ENCODE peak calls at places on chromosomes 1 and 21, in ten cellular contexts. D, B, S, J, P, G, Z, I, H and R are unnamed samples.

GRCh38 chr1:158283965-158284364 is 5.8 kb upstream of the CD1C start:
- DNase-seq in D (no peak), B (no peak), S (no peak), J (no peak), P (no peak), G (no peak), Z (no peak), I (peak), H (no peak), R (no peak)

GRCh38 chr1:4124631-4125145 is 224.6 kb upstream of the C1orf174 start:
- DNase-seq in D (no peak), B (no peak), S (no peak), J (no peak), P (no peak), G (no peak), Z (no peak), I (no peak), H (no peak), R (no peak)

GRCh38 chr1:53739109-53739681 is at the start of gene GLIS1:
- DNase-seq in D (peak), B (no peak), S (peak), J (peak), P (no peak), G (peak), Z (peak), I (peak), H (peak), R (peak)

GRCh38 chr21:32414579-32415358 is 2.3 kb downstream of the EVA1C start:
- DNase-seq in D (no peak), B (no peak), S (no peak), J (no peak), P (no peak), G (peak), Z (peak), I (peak), H (peak), R (peak)

GRCh38 chr1:110384581-110385321 is 6.1 kb downstream of the SLC16A4 start:
- DNase-seq in D (no peak), B (no peak), S (peak), J (no peak), P (no peak), G (no peak), Z (peak), I (no peak), H (no peak), R (no peak)

GRCh38 chr1:204074274-204075115 is 1.6 kb downstream of the SOX13 start:
- DNase-seq in D (no peak), B (no peak), S (peak), J (peak), P (no peak), G (peak), Z (peak), I (peak), H (peak), R (peak)

GRCh38 chr1:155003766-155004351 is 1.3 kb downstream of the ZBTB7B start:
- DNase-seq in D (no peak), B (no peak), S (peak), J (peak), P (no peak), G (peak), Z (peak), I (no peak), H (peak), R (peak)

GRCh38 chr1:51313961-51314777 is 16.2 kb downstream of the TTC39A start:
- DNase-seq in D (no peak), B (no peak), S (peak), J (no peak), P (no peak), G (peak), Z (peak), I (peak), H (peak), R (peak)

GRCh38 chr1:27658951-27659496 is 13.0 kb downstream of the IFI6 start:
- DNase-seq in D (no peak), B (no peak), S (peak), J (no peak), P (no peak), G (peak), Z (peak), I (peak), H (peak), R (peak)

GRCh38 chr1:205665216-205665757 is 15.0 kb downstream of the SLC45A3 start:
- DNase-seq in D (no peak), B (no peak), S (no peak), J (no peak), P (no peak), G (no peak), Z (no peak), I (no peak), H (no peak), R (no peak)

GRCh38 chr1:114758251-114758832 is 558 bp upstream of the CSDE1 start:
- DNase-seq in D (no peak), B (no peak), S (no peak), J (no peak), P (no peak), G (no peak), Z (no peak), I (no peak), H (peak), R (no peak)

GRCh38 chr1:154784924-154785531 is 85.1 kb downstream of the KCNN3 start:
- DNase-seq in D (no peak), B (peak), S (no peak), J (peak), P (no peak), G (no peak), Z (no peak), I (peak), H (no peak), R (no peak)

GRCh38 chr1:29055160-29055559 is 68.5 kb downstream of the TMEM200B start:
- DNase-seq in D (no peak), B (no peak), S (no peak), J (no peak), P (no peak), G (peak), Z (no peak), I (no peak), H (peak), R (no peak)

GRCh38 chr1:147245129-147245528 is 2.6 kb downstream of the CHD1L start:
- DNase-seq in D (no peak), B (no peak), S (no peak), J (no peak), P (no peak), G (no peak), Z (no peak), I (no peak), H (no peak), R (no peak)

GRCh38 chr21:39046236-39046911 is 136.9 kb downstream of the PSMG1 start:
- DNase-seq in D (no peak), B (no peak), S (no peak), J (no peak), P (no peak), G (no peak), Z (no peak), I (no peak), H (no peak), R (no peak)

GRCh38 chr1:49694251-49694827 is 329.4 kb downstream of the AGBL4 start:
- DNase-seq in D (no peak), B (no peak), S (no peak), J (no peak), P (no peak), G (no peak), Z (no peak), I (no peak), H (no peak), R (no peak)

GRCh38 chr1:168734946-168735345 is 5.9 kb upstream of the DPT start:
- DNase-seq in D (no peak), B (no peak), S (no peak), J (no peak), P (no peak), G (no peak), Z (no peak), I (no peak), H (no peak), R (no peak)

GRCh38 chr1:18890704-18891103 is 11.7 kb downstream of the ALDH4A1 start:
- DNase-seq in D (no peak), B (no peak), S (no peak), J (peak), P (no peak), G (peak), Z (no peak), I (peak), H (peak), R (peak)

GRCh38 chr1:4653328-4653660 is 1.1 kb upstream of the AJAP1 start:
- DNase-seq in D (no peak), B (no peak), S (no peak), J (no peak), P (no peak), G (no peak), Z (no peak), I (no peak), H (no peak), R (no peak)

GRCh38 chr1:221031890-221032222 is 152.6 kb downstream of the HLX start:
- DNase-seq in D (no peak), B (no peak), S (no peak), J (no peak), P (no peak), G (peak), Z (no peak), I (peak), H (peak), R (peak)

GRCh38 chr1:26165126-26165892 is 3.5 kb downstream of the C1orf232 start:
- DNase-seq in D (no peak), B (no peak), S (no peak), J (no peak), P (no peak), G (peak), Z (no peak), I (no peak), H (no peak), R (no peak)

GRCh38 chr1:101908980-101909379 is 87.7 kb downstream of the OLFM3 start:
- DNase-seq in D (no peak), B (no peak), S (no peak), J (no peak), P (no peak), G (no peak), Z (no peak), I (no peak), H (no peak), R (no peak)

GRCh38 chr1:31574749-31575372 is 1.5 kb upstream of the TINAGL1 start:
- DNase-seq in D (no peak), B (no peak), S (no peak), J (no peak), P (no peak), G (no peak), Z (no peak), I (no peak), H (peak), R (no peak)

GRCh38 chr1:214895226-214895625 is 187.3 kb upstream of the KCNK2 start:
- DNase-seq in D (no peak), B (no peak), S (no peak), J (no peak), P (no peak), G (no peak), Z (no peak), I (no peak), H (no peak), R (no peak)

GRCh38 chr1:36372617-36373016 is 13.1 kb downstream of the STK40 start:
- DNase-seq in D (no peak), B (no peak), S (no peak), J (no peak), P (no peak), G (no peak), Z (no peak), I (no peak), H (peak), R (no peak)
- H3K4me3 ChIP-seq in D (no peak), B (no peak), S (no peak), J (no peak), P (no peak), G (no peak), Z (no peak), I (no peak), H (no peak), R (no peak)

DNA sequence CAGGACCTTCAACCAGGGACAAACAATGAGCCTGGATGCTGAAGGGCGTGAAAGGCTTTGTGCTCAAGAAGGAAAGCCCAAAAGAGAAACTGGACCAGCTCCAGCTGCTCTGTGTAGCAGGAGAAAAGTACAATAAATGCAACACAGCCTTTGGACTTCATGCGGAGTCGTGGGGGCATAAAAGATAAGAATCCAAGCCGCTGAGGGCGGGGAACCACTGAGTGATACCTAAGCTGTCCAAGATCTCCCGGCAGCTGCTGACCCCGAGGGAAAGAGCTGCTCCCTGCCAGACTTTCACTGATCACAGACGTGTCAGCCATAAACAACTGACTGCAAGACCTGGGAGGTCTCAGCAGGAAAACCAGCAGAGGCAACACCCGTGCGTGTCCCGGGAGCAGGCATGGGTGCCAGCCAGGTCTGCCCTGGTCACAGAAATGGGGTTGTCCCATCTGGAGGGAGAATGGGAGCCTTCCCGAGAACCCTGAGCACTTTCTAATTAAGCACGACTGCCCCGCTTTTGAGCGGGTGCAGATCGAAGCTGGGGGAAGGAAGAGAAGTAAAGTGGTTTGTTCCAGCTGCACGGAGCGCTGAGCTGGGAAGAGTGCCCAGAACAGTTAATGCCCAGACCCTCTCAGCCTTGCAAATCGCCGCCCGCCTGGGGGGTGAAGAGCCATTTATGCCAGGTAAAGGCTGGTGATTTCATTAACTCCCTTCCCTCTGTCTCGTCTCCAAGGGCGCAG is 68.3 kb upstream of the TARDBP start:
- DNase-seq in D (no peak), B (no peak), S (peak), J (peak), P (no peak), G (no peak), Z (peak), I (peak), H (peak), R (peak)
- H3K4me3 ChIP-seq in D (no peak), B (no peak), S (no peak), J (peak), P (no peak), G (peak), Z (no peak), I (peak), H (peak), R (peak)

GRCh38 chr1:117631761-117632160 is 25.9 kb downstream of the TENT5C start:
- DNase-seq in D (no peak), B (no peak), S (no peak), J (no peak), P (no peak), G (no peak), Z (no peak), I (no peak), H (no peak), R (no peak)

GRCh38 chr1:117629625-117630422 is 24.0 kb downstream of the TENT5C start:
- DNase-seq in D (no peak), B (no peak), S (no peak), J (no peak), P (no peak), G (no peak), Z (no peak), I (no peak), H (no peak), R (no peak)

GRCh38 chr1:117632269-117633067 is 26.6 kb downstream of the TENT5C start:
- DNase-seq in D (no peak), B (no peak), S (peak), J (peak), P (no peak), G (no peak), Z (peak), I (no peak), H (no peak), R (no peak)

GRCh38 chr1:117630423-117630998 is 24.7 kb downstream of the TENT5C start:
- DNase-seq in D (no peak), B (no peak), S (no peak), J (no peak), P (no peak), G (no peak), Z (no peak), I (no peak), H (no peak), R (no peak)

GRCh38 chr1:117631361-117631760 is 25.5 kb downstream of the TENT5C start:
- DNase-seq in D (no peak), B (no peak), S (no peak), J (no peak), P (no peak), G (no peak), Z (peak), I (no peak), H (no peak), R (no peak)
- H3K4me3 ChIP-seq in D (no peak), B (no peak), S (no peak), J (no peak), P (no peak), G (no peak), Z (no peak), I (no peak), H (no peak), R (no peak)

GRCh38 chr1:14945132-14946010 is 208.2 kb upstream of the TMEM51 start:
- DNase-seq in D (no peak), B (no peak), S (peak), J (peak), P (no peak), G (peak), Z (peak), I (peak), H (peak), R (peak)
- H3K4me3 ChIP-seq in D (no peak), B (no peak), S (no peak), J (no peak), P (no peak), G (peak), Z (no peak), I (peak), H (peak), R (peak)

GRCh38 chr1:161483361-161483760 is 21.9 kb upstream of the FCGR2A start:
- DNase-seq in D (no peak), B (no peak), S (no peak), J (no peak), P (no peak), G (no peak), Z (no peak), I (no peak), H (no peak), R (no peak)

GRCh38 chr1:161484613-161485012 is 20.6 kb upstream of the FCGR2A start:
- DNase-seq in D (no peak), B (no peak), S (no peak), J (no peak), P (no peak), G (no peak), Z (no peak), I (peak), H (peak), R (no peak)

GRCh38 chr1:161482610-161483009 is 22.6 kb upstream of the FCGR2A start:
- DNase-seq in D (no peak), B (no peak), S (no peak), J (no peak), P (no peak), G (peak), Z (no peak), I (no peak), H (peak), R (no peak)

GRCh38 chr1:161487483-161487827 is 17.8 kb upstream of the FCGR2A start:
- DNase-seq in D (no peak), B (no peak), S (peak), J (no peak), P (no peak), G (peak), Z (no peak), I (peak), H (peak), R (peak)

DNA sequence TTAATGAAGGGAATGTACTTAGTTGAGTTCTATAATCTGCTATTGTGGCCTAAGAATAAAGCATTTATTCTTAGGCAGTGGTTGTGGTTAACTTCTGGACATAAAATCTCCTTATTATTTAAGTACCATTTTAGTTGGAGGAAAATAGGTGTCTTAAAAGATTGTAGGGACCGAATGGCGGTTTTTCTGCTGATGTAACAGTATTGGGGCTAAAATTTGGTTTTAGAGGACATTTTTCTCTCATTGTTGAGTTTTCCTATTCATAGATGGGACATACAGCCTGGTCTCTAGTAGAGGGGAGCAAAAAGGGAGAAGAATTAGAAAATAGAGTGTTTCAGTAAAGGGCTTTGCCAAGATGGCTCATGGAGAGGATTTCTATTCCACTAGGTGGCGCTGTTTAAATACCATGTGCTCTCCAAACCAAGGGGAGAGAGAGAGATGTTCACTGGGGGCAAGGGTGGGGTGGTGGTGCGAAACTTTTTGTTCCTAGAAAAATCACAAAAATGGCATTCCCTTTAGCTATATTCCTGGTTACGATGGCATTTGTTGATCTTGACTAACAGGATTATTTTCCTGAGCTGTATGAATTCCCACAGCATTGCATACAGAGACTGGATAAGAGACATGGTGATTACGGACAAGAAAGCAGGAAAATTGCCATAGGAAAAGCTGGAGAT is 18.3 kb upstream of the FCGR2A start:
- DNase-seq in D (peak), B (no peak), S (peak), J (no peak), P (peak), G (peak), Z (peak), I (peak), H (peak), R (peak)
- H3K4me3 ChIP-seq in D (no peak), B (no peak), S (no peak), J (peak), P (no peak), G (peak), Z (no peak), I (peak), H (peak), R (no peak)

GRCh38 chr1:183817576-183818288 is 12.8 kb downstream of the RGL1 start:
- DNase-seq in D (no peak), B (no peak), S (no peak), J (no peak), P (no peak), G (no peak), Z (no peak), I (no peak), H (no peak), R (no peak)
- H3K4me3 ChIP-seq in D (no peak), B (no peak), S (no peak), J (no peak), P (no peak), G (no peak), Z (no peak), I (no peak), H (no peak), R (no peak)

DNA sequence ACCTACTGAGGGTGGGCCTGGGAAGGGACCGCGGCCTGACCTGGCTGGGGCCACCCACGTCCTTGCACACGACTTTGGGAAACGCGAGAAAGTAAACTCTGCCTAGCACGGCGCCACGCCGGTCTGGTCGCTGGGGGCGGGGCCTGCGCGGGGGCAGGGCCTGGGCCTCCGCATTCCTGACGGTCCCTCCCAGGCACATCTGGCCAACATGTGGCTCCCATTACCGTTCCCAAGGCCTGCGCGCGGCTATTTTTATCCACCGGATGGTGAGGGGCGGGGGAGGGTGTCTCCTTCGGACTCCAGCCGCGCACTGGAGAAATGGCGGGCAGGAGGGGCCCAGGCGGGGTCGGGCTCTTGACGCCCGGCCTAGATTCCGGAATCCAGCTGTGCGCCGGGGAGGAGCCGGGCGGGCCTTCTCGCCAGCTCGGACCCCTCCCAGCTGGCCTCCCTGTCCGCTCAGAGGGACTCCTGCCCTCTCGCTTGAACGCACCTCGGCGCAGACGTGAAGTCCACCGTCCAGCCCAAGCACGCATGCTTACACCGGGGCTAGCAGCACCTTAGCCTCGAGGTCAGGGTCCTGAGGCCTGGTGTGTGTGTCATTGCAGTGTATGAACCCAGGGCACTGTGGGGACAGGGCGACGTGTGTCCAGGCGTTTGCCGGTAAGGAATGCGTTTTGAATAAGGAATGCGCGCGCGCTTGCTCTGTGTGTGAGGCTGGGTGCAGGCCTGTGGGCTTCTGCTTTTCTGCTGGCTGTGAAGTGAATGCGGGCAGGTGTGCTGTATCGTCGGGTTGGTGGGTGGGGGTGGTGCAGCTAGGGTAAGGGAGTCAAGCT is 2.1 kb downstream of the EVA1B start:
- DNase-seq in D (peak), B (no peak), S (peak), J (peak), P (no peak), G (peak), Z (peak), I (peak), H (peak), R (peak)
- H3K4me3 ChIP-seq in D (peak), B (peak), S (no peak), J (peak), P (peak), G (peak), Z (peak), I (peak), H (peak), R (peak)